ENCODE peak calls at places on chromosomes 2 and 18, in four cellular contexts. T is adrenal gland, N is H9, G is cardiac muscle cell. V is an unnamed sample.

GRCh38 chr2:67572721-67573485 is 175.8 kb downstream of the ETAA1 start:
- DNase-seq in T (no peak), N (no peak), G (no peak), V (no peak)

GRCh38 chr18:65133610-65134009 is 617.2 kb upstream of the CDH7 start:
- DNase-seq in T (no peak), N (no peak), G (no peak), V (no peak)

GRCh38 chr18:63476666-63477065 is at the start of gene SERPINB5:
- DNase-seq in T (no peak), N (peak), G (no peak), V (no peak)

GRCh38 chr2:162123806-162124758 is 28.0 kb downstream of the GCG start:
- DNase-seq in T (no peak), N (no peak), G (peak), V (peak)

GRCh38 chr18:14189858-14190257 is 57.6 kb upstream of the ZNF519 start:
- DNase-seq in T (no peak), N (no peak), G (peak), V (no peak)

GRCh38 chr2:193103064-193103463 is 908.3 kb upstream of the TMEFF2 start:
- DNase-seq in T (no peak), N (no peak), G (peak), V (no peak)

GRCh38 chr2:231123362-231123898 is 1.4 kb downstream of the HTR2B start:
- DNase-seq in T (no peak), N (no peak), G (peak), V (no peak)

GRCh38 chr18:69817335-69817935 is 130.2 kb downstream of the CD226 start:
- DNase-seq in T (no peak), N (no peak), G (peak), V (no peak)

GRCh38 chr2:7913956-7914355 is 767.9 kb upstream of the ID2 start:
- DNase-seq in T (no peak), N (no peak), G (no peak), V (no peak)

DNA sequence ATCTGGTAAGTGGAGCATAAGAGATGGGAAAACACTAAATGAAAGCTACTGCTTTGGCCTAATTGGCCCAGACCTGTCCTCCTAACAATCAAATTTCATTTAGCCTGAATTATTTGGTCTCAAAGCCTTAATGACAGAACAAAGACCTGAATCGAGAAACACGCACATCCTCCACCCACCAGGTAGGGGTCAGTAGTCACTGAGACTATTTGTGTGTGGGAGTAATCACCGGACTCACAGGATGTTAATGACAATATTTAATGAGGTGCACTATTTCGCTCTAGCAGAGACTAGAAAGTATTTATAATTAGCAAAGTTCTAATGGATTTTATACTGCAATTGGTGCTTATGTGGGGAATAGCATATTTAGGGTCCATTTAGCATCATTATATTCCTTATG is 68.1 kb downstream of the RBM43 start:
- DNase-seq in T (no peak), N (no peak), G (no peak), V (no peak)
- TF ChIP-seq CTCF in T (no peak), N (peak), G (no peak), V (no peak)

GRCh38 chr18:8052237-8052701 is 485.2 kb downstream of the PTPRM start:
- DNase-seq in T (no peak), N (no peak), G (no peak), V (no peak)
- TF ChIP-seq CTCF in T (no peak), N (peak), G (no peak), V (no peak)

GRCh38 chr2:180254872-180255271 is 247.8 kb upstream of the CWC22 start:
- DNase-seq in T (no peak), N (no peak), G (no peak), V (no peak)
- TF ChIP-seq CTCF in T (no peak), N (no peak), G (no peak), V (no peak)

GRCh38 chr2:233477548-233478433 is 88.8 kb downstream of the USP40 start:
- DNase-seq in T (no peak), N (no peak), G (no peak), V (no peak)

GRCh38 chr2:233482616-233483015 is 84.0 kb downstream of the USP40 start:
- DNase-seq in T (no peak), N (no peak), G (no peak), V (no peak)

GRCh38 chr2:233481368-233482142 is 85.0 kb downstream of the USP40 start:
- DNase-seq in T (no peak), N (no peak), G (no peak), V (no peak)

GRCh38 chr2:233479616-233480489 is 86.7 kb downstream of the USP40 start:
- DNase-seq in T (peak), N (no peak), G (no peak), V (no peak)

DNA sequence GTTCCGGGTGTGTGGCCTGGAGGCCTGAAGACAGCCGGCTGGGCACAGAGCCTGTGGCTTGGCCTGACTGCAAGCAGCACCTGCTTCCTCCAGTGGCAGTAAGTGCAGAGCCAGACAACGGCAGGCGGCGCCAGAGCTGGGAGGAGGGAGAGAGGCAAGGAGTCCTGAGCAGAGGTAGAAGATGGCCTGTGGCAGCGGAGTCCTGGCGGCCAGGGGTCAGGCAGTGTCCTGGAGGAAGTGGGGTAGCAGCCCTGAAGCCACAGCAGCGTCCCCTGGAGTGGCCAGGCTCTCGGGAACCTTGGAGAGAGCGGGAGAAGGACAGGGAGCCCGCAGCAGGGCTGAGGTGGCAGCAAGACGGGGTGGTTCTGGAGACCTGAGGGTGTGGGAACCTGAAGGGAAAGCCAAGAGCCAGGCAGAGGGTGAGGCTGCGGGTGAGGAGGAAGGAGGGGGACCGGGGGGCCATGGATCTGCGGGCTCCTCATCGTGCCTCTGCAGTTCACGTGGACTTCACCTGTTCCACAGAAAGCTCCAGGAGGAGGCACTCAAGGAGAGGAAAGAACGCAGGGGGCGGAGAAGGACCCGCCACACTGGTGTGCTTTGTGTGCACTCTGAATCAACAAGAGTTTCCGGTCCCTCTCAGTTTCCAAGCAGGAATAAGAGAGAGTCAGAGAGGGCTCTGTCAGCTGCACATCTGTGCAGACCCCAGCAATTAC is 85.9 kb downstream of the USP40 start:
- DNase-seq in T (peak), N (no peak), G (peak), V (no peak)
- TF ChIP-seq CTCF in T (no peak), N (no peak), G (no peak), V (no peak)

V was measured in GM12864.